ENCODE peak calls at places on chromosomes 5 and 9, in nine cellular contexts. K is uterus, S is Peyer's patch, J is HCT116, D is A549, F is body of pancreas, Q is heart left ventricle, U is HepG2, Z is testis. C is an unnamed sample.

GRCh38 chr9:132409828-132410528 is at the start of gene CFAP77:
- DNase-seq in K (peak), S (peak), J (peak), D (peak), F (peak), Q (peak), U (peak), Z (peak), C (peak)

GRCh38 chr9:86720893-86721698 is 226.2 kb downstream of the GAS1 start:
- DNase-seq in K (no peak), S (no peak), J (no peak), D (no peak), F (no peak), Q (no peak), U (no peak), Z (no peak), C (no peak)

GRCh38 chr5:92907914-92908606 is 673.0 kb downstream of the NR2F1-AS1 start:
- DNase-seq in K (no peak), S (no peak), J (no peak), D (no peak), F (no peak), Q (no peak), U (peak), Z (no peak), C (no peak)

GRCh38 chr5:6745706-6746217 is 32.5 kb downstream of the TENT4A start:
- DNase-seq in K (no peak), S (no peak), J (peak), D (peak), F (no peak), Q (no peak), U (peak), Z (no peak), C (peak)

GRCh38 chr5:141150215-141150992 is 547 bp downstream of the PCDHB6 start:
- DNase-seq in K (no peak), S (no peak), J (no peak), D (no peak), F (no peak), Q (no peak), U (no peak), Z (no peak), C (no peak)

GRCh38 chr5:178326054-178326715 is 93.6 kb upstream of the PHYKPL start:
- DNase-seq in K (peak), S (no peak), J (no peak), D (no peak), F (no peak), Q (peak), U (no peak), Z (peak), C (no peak)

GRCh38 chr9:98375138-98375726 is 119.8 kb upstream of the TBC1D2 start:
- DNase-seq in K (no peak), S (no peak), J (no peak), D (peak), F (no peak), Q (no peak), U (no peak), Z (no peak), C (no peak)

GRCh38 chr5:103259705-103260355 is 1.3 kb downstream of the MACIR start:
- DNase-seq in K (no peak), S (no peak), J (no peak), D (no peak), F (no peak), Q (peak), U (peak), Z (peak), C (peak)

GRCh38 chr5:75524071-75524470 is 12.4 kb downstream of the POLK start:
- DNase-seq in K (no peak), S (no peak), J (no peak), D (no peak), F (no peak), Q (no peak), U (no peak), Z (no peak), C (no peak)

GRCh38 chr9:93633492-93634221 is 57.3 kb downstream of the PHF2 start:
- DNase-seq in K (no peak), S (no peak), J (no peak), D (no peak), F (no peak), Q (peak), U (no peak), Z (no peak), C (no peak)

GRCh38 chr5:14676320-14676719 is 11.8 kb downstream of the OTULIN start:
- DNase-seq in K (no peak), S (no peak), J (no peak), D (no peak), F (peak), Q (no peak), U (no peak), Z (no peak), C (no peak)

GRCh38 chr5:79030663-79031480 is 38.6 kb downstream of the DMGDH start:
- DNase-seq in K (no peak), S (no peak), J (no peak), D (no peak), F (no peak), Q (no peak), U (peak), Z (no peak), C (no peak)

DNA sequence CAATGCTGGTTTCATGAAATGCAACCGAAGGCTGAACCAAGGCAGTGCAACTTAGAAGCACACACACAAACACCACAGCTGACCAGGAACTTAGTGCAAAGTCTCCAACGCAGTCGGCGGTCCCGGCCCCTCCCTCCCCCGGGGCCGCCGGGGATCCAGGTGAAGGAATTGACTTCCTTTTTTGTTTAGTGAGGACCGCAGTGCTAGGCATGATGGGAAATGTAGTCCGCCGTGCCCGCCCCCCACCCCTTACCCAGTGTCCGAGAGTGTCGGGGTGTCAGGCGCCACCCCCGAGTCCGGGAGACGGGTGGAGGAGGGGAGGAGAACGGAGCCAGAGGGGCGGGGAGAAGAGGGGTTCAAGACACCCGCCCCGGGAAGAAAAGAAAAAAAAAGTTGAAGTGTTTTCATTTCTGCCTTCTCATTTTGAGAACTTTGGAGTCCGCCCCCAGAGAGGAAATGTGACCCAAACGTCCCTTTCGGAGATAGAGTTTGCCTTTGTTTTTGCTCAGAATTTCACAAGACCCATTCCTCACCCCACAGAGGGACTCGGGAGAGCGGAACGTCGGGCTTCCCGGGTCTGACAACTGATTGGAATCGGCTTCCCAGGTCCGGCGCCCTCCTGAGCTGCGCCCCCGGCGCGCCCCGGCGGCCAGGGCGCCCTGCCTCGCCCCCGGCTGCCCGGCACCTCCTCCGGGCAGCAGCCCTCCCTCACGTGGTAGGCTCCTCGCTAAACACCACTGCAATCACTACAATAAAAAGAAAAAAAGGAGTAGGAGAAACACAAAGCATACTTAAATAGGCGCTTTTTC is 2.0 kb downstream of the IER5L start:
- DNase-seq in K (peak), S (peak), J (peak), D (peak), F (peak), Q (peak), U (peak), Z (peak), C (peak)
- TF ChIP-seq POLR2A in K (peak), S (peak), J (peak), D (peak), F (peak), Q (no peak), U (no peak), Z (no peak), C (peak)

DNA sequence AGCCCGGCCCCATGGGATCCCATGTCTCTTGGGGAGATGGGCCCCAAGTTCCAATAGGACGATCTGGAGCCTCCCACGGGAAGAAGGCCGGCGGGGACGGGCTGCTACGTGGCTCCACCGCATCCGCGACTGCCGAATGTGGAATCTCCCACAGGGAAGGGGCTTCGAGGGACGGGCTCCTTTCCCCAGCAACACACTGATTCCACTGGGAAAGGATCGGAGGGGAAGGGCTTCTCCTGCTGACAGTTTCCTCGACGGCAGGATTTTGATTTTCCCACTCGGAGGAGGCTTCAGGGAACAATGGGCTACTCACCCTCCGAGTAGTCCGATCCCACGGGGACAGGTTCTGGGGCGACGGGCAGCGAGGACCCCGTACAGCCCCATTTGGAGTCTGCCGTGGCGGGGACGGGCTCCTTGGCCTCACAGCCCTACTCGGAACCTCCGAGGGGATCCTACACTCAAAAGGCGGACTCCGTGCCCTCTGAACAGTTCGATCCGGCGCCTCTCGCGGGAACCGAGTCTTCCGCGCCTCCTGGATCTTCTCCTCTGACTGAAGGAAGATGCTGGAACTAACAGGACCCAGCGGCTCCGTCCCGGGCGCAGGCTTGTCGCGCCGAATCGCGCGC is 1.3 kb downstream of the PROB1 start:
- DNase-seq in K (no peak), S (peak), J (no peak), D (no peak), F (no peak), Q (no peak), U (no peak), Z (no peak), C (no peak)
- TF ChIP-seq POLR2A in K (no peak), S (no peak), J (no peak), D (no peak), F (no peak), Q (no peak), U (no peak), Z (no peak), C (peak)

DNA sequence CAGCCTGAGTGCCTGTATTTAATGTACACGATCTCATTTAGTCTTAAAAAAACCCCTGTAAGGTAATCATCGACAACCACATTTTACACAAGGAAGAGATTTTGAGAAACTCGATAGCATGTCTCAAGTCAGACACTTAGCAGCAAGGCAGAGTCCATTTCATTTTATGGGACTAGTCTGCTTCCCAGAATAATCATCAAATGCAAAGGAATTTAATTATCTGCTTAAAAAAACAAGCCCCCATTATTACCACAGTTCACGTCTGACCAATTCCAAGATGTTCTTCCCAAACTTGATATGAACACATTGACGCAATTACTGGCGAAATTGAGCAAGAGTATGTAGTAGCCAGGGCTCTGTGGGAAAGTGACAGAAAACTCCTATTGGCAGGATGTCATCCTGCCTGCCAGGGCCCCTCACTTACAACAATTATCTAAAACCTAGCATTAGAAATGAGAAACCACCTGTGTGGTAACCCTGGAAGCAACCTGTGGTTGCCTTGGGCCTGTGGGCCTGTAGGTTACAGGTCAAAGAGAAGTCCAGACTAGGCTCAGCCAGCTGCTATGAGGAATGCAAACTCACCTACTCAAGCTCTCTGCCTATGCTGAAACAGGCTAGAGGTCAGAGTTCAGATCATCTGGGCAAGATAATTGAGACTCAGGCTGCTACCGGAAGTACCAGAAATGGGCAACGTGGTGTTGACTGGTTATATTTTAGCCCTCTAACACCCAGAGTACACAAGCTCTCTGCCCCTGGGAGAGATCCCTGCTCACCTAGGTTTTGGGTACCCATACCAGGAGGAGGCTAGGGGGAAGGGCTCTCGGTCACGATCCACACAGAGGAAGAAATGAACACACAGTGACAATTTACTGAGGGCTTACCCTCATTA is 1.6 kb downstream of the B4GALT1 start:
- DNase-seq in K (peak), S (peak), J (no peak), D (peak), F (peak), Q (peak), U (peak), Z (peak), C (peak)
- TF ChIP-seq POLR2A in K (peak), S (peak), J (no peak), D (no peak), F (no peak), Q (no peak), U (peak), Z (no peak), C (peak)

GRCh38 chr5:108728566-108729305 is 19.0 kb upstream of the FER start:
- DNase-seq in K (no peak), S (no peak), J (no peak), D (no peak), F (no peak), Q (peak), U (no peak), Z (peak), C (no peak)

GRCh38 chr5:108727154-108727638 is 20.5 kb upstream of the FER start:
- DNase-seq in K (peak), S (no peak), J (no peak), D (no peak), F (peak), Q (peak), U (no peak), Z (peak), C (peak)

GRCh38 chr5:108726446-108727091 is 21.1 kb upstream of the FER start:
- DNase-seq in K (no peak), S (no peak), J (no peak), D (no peak), F (no peak), Q (no peak), U (no peak), Z (no peak), C (no peak)

GRCh38 chr5:108729306-108729645 is 18.4 kb upstream of the FER start:
- DNase-seq in K (no peak), S (no peak), J (no peak), D (no peak), F (no peak), Q (no peak), U (no peak), Z (no peak), C (no peak)

DNA sequence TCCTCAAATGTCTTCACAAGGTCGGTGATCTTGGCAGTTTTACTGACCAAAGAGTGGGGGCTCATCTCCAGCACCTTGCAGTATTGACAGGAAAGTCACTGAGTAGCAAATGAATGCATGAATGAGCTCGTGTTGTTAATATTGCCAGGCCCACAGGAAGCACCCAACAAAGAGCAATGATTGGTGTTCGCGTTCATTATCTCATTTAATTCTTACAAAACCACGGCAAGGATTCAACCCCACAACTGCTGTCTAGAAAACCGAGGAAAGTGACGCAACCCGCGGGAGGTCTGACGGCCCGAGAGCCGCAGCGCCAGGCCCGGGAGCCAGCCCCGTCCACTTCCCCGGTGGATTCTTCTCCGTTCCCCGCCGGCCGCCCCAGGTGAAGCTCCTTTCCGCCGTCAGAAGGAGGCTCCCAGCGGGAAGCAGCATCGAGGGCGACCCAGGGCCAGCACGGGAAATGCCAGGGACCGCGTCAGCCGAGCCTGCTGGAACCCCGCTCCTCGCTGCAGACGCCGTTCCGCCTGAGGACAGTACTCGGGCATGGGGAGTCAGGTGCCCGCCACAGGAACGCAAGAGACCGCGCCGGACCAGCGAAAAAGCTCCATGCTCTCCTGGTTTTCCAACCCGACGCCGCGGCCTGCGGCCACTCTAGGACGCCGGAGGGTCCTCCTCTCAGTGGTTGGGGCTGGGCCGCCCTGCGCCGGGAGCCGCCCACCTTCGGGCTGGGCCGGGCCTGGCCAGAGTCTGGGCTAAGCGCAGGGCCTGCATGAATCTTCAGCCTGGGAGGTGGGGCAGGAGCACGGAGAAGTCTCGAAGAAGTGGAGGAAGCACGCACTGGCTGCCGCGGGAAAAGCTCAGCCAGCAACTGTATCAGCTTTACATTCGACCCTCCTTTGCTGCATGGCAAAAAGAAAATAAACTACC is 19.8 kb upstream of the FER start:
- DNase-seq in K (peak), S (peak), J (peak), D (peak), F (peak), Q (peak), U (peak), Z (peak), C (peak)
- TF ChIP-seq POLR2A in K (peak), S (peak), J (peak), D (peak), F (peak), Q (no peak), U (peak), Z (peak), C (peak)

GRCh38 chr5:1212881-1213280 is 11.5 kb downstream of the SLC6A19 start:
- DNase-seq in K (no peak), S (no peak), J (no peak), D (no peak), F (no peak), Q (no peak), U (no peak), Z (no peak), C (no peak)
- TF ChIP-seq POLR2A in K (no peak), S (no peak), J (no peak), D (no peak), F (no peak), Q (no peak), U (no peak), Z (no peak), C (no peak)